ENCODE peak calls at places on chromosomes 3 and 15, in eight cellular contexts. Q, N, Y, L, R, B, H and I are unnamed samples.

GRCh38 chr3:47013231-47013630 is 33.8 kb downstream of the NBEAL2 start:
- DNase-seq in Q (peak; percentile 6), N (no peak), Y (no peak), L (no peak), R (no peak), B (no peak), H (no peak), I (no peak)

GRCh38 chr3:149886957-149887356 is 73.9 kb downstream of the RNF13 start:
- DNase-seq in Q (no peak), N (no peak), Y (no peak), L (no peak), R (no peak), B (no peak), H (no peak), I (no peak)

GRCh38 chr15:50523736-50524318 is 22.6 kb downstream of the USP50 start:
- DNase-seq in Q (no peak), N (no peak), Y (no peak), L (no peak), R (no peak), B (no peak), H (no peak), I (no peak)

GRCh38 chr3:37554364-37554763 is 307.3 kb upstream of the CTDSPL start:
- DNase-seq in Q (no peak), N (no peak), Y (no peak), L (no peak), R (no peak), B (no peak), H (no peak), I (no peak)

GRCh38 chr3:131526801-131527347 is 24.1 kb upstream of the MRPL3 start:
- DNase-seq in Q (peak; percentile 85), N (no peak), Y (no peak), L (no peak), R (no peak), B (peak; percentile 44), H (no peak), I (no peak)

GRCh38 chr3:165196577-165197561 is 685 bp upstream of the SLITRK3 start:
- DNase-seq in Q (no peak), N (peak; percentile 64), Y (no peak), L (no peak), R (no peak), B (peak; percentile 21), H (peak; percentile 61), I (no peak)

GRCh38 chr15:34360298-34360697 is 6.7 kb downstream of the LPCAT4 start:
- DNase-seq in Q (no peak), N (no peak), Y (no peak), L (no peak), R (no peak), B (no peak), H (no peak), I (no peak)

GRCh38 chr3:196662711-196663571 is 23.4 kb downstream of the NRROS start:
- DNase-seq in Q (no peak), N (no peak), Y (no peak), L (no peak), R (no peak), B (no peak), H (no peak), I (no peak)

GRCh38 chr15:66294932-66295235 is 1.5 kb downstream of the DIS3L start:
- DNase-seq in Q (no peak), N (no peak), Y (peak; percentile 46), L (no peak), R (no peak), B (no peak), H (no peak), I (no peak)

GRCh38 chr3:126287536-126288181 is 69.5 kb downstream of the KLF15 start:
- DNase-seq in Q (peak; percentile 64), N (peak; percentile 92), Y (no peak), L (peak; percentile 66), R (no peak), B (peak; percentile 62), H (peak; percentile 62), I (peak; percentile 87)

GRCh38 chr15:83565553-83566159 is 88.3 kb upstream of the ADAMTSL3 start:
- DNase-seq in Q (no peak), N (no peak), Y (no peak), L (peak; percentile 22), R (peak; percentile 11), B (peak; percentile 25), H (no peak), I (no peak)

GRCh38 chr3:56799251-56799882 is 2.4 kb downstream of the ARHGEF3 start:
- DNase-seq in Q (no peak), N (no peak), Y (no peak), L (peak; percentile 35), R (peak; percentile 39), B (no peak), H (no peak), I (no peak)

GRCh38 chr15:32718082-32718821 is 448 bp downstream of the GREM1 start:
- DNase-seq in Q (peak; percentile 19), N (no peak), Y (no peak), L (no peak), R (no peak), B (peak; percentile 5), H (no peak), I (no peak)

GRCh38 chr15:65595960-65596359 is 15.0 kb downstream of the INTS14 start:
- DNase-seq in Q (peak; percentile 49), N (no peak), Y (no peak), L (peak; percentile 28), R (peak; percentile 23), B (peak; percentile 31), H (no peak), I (no peak)

GRCh38 chr3:100978036-100978659 is 15.1 kb downstream of the ABI3BP start:
- DNase-seq in Q (no peak), N (peak; percentile 72), Y (no peak), L (no peak), R (no peak), B (no peak), H (no peak), I (no peak)

GRCh38 chr3:23832523-23832922 is 26.8 kb downstream of the UBE2E1 start:
- DNase-seq in Q (no peak), N (no peak), Y (no peak), L (no peak), R (no peak), B (no peak), H (no peak), I (no peak)

GRCh38 chr3:197333901-197334639 is 35.7 kb upstream of the DLG1 start:
- DNase-seq in Q (no peak), N (no peak), Y (no peak), L (no peak), R (no peak), B (no peak), H (no peak), I (peak; percentile 49)

GRCh38 chr15:101114146-101114545 is 137.7 kb downstream of the CHSY1 start:
- DNase-seq in Q (no peak), N (no peak), Y (no peak), L (no peak), R (no peak), B (no peak), H (no peak), I (no peak)

GRCh38 chr15:73683624-73684536 is at the start of gene CD276:
- DNase-seq in Q (peak; percentile 78), N (peak; percentile 87), Y (no peak), L (peak; percentile 80), R (no peak), B (peak; percentile 68), H (peak; percentile 75), I (peak; percentile 88)

GRCh38 chr3:141307351-141308059 is 60.8 kb upstream of the ZBTB38 start:
- DNase-seq in Q (no peak), N (no peak), Y (no peak), L (no peak), R (no peak), B (no peak), H (no peak), I (no peak)

GRCh38 chr15:75921732-75922703 is 18.3 kb downstream of the FBXO22 start:
- DNase-seq in Q (peak; percentile 41), N (no peak), Y (peak; percentile 73), L (no peak), R (peak; percentile 44), B (no peak), H (peak; percentile 17), I (no peak)

GRCh38 chr3:44289882-44290462 is 48.3 kb downstream of the TOPAZ1 start:
- DNase-seq in Q (no peak), N (no peak), Y (no peak), L (no peak), R (no peak), B (no peak), H (no peak), I (no peak)

GRCh38 chr15:66851226-66852063 is 149.4 kb downstream of the SMAD6 start:
- DNase-seq in Q (peak; percentile 93), N (peak; percentile 94), Y (no peak), L (peak; percentile 88), R (peak; percentile 79), B (peak; percentile 88), H (peak; percentile 88), I (peak; percentile 94)

GRCh38 chr3:133933097-133934024 is 37.7 kb upstream of the RAB6B start:
- DNase-seq in Q (no peak), N (no peak), Y (no peak), L (no peak), R (no peak), B (no peak), H (no peak), I (peak; percentile 73)

GRCh38 chr3:157093096-157093495 is 66.9 kb downstream of the CCNL1 start:
- DNase-seq in Q (no peak), N (no peak), Y (no peak), L (no peak), R (no peak), B (no peak), H (no peak), I (no peak)

GRCh38 chr15:43828061-43828657 is 1.4 kb downstream of the WDR76 start:
- DNase-seq in Q (no peak), N (no peak), Y (no peak), L (no peak), R (peak; percentile 42), B (no peak), H (no peak), I (peak; percentile 13)

GRCh38 chr15:66505818-66506217 is 692 bp downstream of the ZWILCH start:
- DNase-seq in Q (no peak), N (no peak), Y (no peak), L (no peak), R (no peak), B (no peak), H (no peak), I (no peak)

GRCh38 chr3:128337305-128337704 is 129.4 kb downstream of the DNAJB8 start:
- DNase-seq in Q (no peak), N (peak; percentile 48), Y (no peak), L (no peak), R (no peak), B (no peak), H (no peak), I (no peak)

GRCh38 chr15:68644088-68644904 is 65.5 kb downstream of the CORO2B start:
- DNase-seq in Q (no peak), N (peak; percentile 55), Y (no peak), L (no peak), R (no peak), B (no peak), H (no peak), I (no peak)

GRCh38 chr3:187165144-187165543 is 25.8 kb upstream of the RPL39L start:
- DNase-seq in Q (peak; percentile 50), N (no peak), Y (peak; percentile 35), L (no peak), R (peak; percentile 65), B (peak; percentile 19), H (no peak), I (no peak)

GRCh38 chr3:173891272-173892100 is 493.9 kb downstream of the NLGN1 start:
- DNase-seq in Q (no peak), N (no peak), Y (no peak), L (no peak), R (no peak), B (no peak), H (no peak), I (no peak)

GRCh38 chr15:80736571-80736970 is 41.5 kb downstream of the ABHD17C start:
- DNase-seq in Q (no peak), N (no peak), Y (no peak), L (no peak), R (no peak), B (no peak), H (no peak), I (no peak)

GRCh38 chr3:5016218-5017161 is 37.3 kb downstream of the BHLHE40 start:
- DNase-seq in Q (no peak), N (no peak), Y (no peak), L (no peak), R (peak; percentile 52), B (no peak), H (no peak), I (no peak)

GRCh38 chr3:106518516-106518915 is 649.7 kb upstream of the CBLB start:
- DNase-seq in Q (no peak), N (no peak), Y (peak; percentile 33), L (no peak), R (no peak), B (no peak), H (no peak), I (no peak)